ENCODE peak calls at places on chromosomes 3 and 15, in ten cellular contexts. D is DND-41, G is ovary, L is RWPE2, N is Peyer's patch, S is right atrium auricular region, X is stomach, U is body of pancreas, Z is neural progenitor cell, V is psoas muscle. T is an unnamed sample. For H3K4me1, the result is how much of the 10 kb centered on the place peaks cover.

GRCh38 chr3:149003653-149004305 is 12.4 kb downstream of the GYG1 start:
- DNase-seq in X (no peak), V (no peak), D (no peak), N (no peak), G (no peak), U (no peak), L (no peak), Z (no peak), S (no peak), T (no peak)

GRCh38 chr15:99511865-99512632 is 53.7 kb upstream of the MEF2A start:
- DNase-seq in U (no peak), N (no peak), G (no peak), V (peak), X (no peak), D (peak), L (no peak), S (peak), Z (no peak), T (no peak)

GRCh38 chr3:189144645-189145044 is 27.1 kb upstream of the TPRG1 start:
- DNase-seq in L (no peak), G (no peak), U (no peak), D (peak), V (no peak), S (no peak), N (no peak), Z (no peak), X (no peak), T (no peak)

GRCh38 chr3:104939196-104939595 is 427.5 kb upstream of the ALCAM start:
- DNase-seq in S (no peak), V (no peak), G (no peak), L (no peak), N (no peak), D (no peak), U (no peak), Z (no peak), X (no peak), T (no peak)

GRCh38 chr15:81184188-81184587 is 12.5 kb upstream of the IL16 start:
- DNase-seq in S (peak), X (no peak), L (no peak), U (no peak), Z (no peak), V (peak), G (no peak), N (no peak), D (no peak), T (no peak)

GRCh38 chr3:9064853-9065252 is 101.6 kb upstream of the RAD18 start:
- DNase-seq in X (no peak), G (no peak), U (no peak), N (no peak), Z (no peak), S (no peak), L (no peak), V (no peak), D (no peak), T (no peak)

GRCh38 chr15:73799466-73799865 is 46.3 kb upstream of the INSYN1 start:
- DNase-seq in Z (no peak), V (no peak), U (no peak), L (no peak), X (no peak), S (no peak), N (no peak), D (no peak), G (no peak), T (no peak)

GRCh38 chr15:88487176-88487795 is 19.8 kb downstream of the MRPS11 start:
- DNase-seq in U (no peak), X (no peak), S (no peak), D (no peak), Z (no peak), G (no peak), V (no peak), N (no peak), L (no peak), T (no peak)

GRCh38 chr3:12371525-12372140 is 82.8 kb downstream of the PPARG start:
- DNase-seq in Z (no peak), L (no peak), G (peak), N (no peak), D (no peak), V (no peak), U (no peak), S (no peak), X (peak), T (no peak)

GRCh38 chr3:107988464-107989156 is 102.2 kb downstream of the CD47 start:
- DNase-seq in X (peak), V (peak), D (no peak), U (peak), N (peak), S (no peak), L (peak), Z (no peak), G (peak), T (peak)

DNA sequence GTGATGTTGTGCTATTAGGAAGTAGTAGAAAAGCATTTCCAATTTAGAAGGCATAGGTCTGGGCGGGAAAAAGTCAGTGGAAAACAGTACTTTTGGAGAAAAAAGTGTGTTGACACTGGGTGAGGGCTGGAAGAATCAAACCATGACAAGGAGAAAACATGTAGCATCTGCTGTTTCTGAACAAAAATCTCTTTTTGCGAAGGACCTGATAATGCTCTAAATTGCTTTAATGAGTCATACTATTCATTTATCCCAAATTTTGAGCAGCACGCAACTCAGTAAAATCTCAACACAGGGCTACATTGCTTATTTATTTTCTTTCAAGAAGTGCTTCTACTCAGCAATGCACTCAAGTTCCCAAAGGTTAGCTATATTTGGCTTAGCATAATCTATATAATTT is 292.7 kb downstream of the DIPK2A start:
- DNase-seq in D (no peak), Z (no peak), X (no peak), S (no peak), V (no peak), N (no peak), L (no peak), G (no peak), U (no peak), T (no peak)
- H3K4me3 ChIP-seq in D (no peak), Z (no peak), X (no peak), S (no peak), V (no peak), N (no peak), L (no peak), G (no peak), U (no peak), T (no peak)

GRCh38 chr3:129314757-129315385 is 36.2 kb downstream of the HMCES start:
- DNase-seq in D (peak), Z (peak), L (no peak), U (peak), X (peak), G (peak), S (peak), N (peak), V (peak), T (peak)
- TF ChIP-seq CTCF in D (peak), Z (peak), L (peak), U (no peak), X (no peak), G (no peak), S (peak), N (no peak), V (no peak), T (peak)

GRCh38 chr3:65905648-65906211 is 133.0 kb downstream of the MAGI1 start:
- DNase-seq in G (no peak), D (no peak), Z (no peak), U (no peak), N (no peak), V (no peak), L (no peak), S (no peak), X (no peak), T (no peak)

GRCh38 chr3:65902304-65902793 is 136.4 kb downstream of the MAGI1 start:
- DNase-seq in X (peak), G (no peak), V (no peak), D (no peak), S (no peak), U (no peak), N (peak), L (peak), Z (peak), T (no peak)

GRCh38 chr3:65904016-65904415 is 134.7 kb downstream of the MAGI1 start:
- DNase-seq in D (no peak), X (no peak), S (no peak), V (no peak), N (no peak), G (no peak), U (no peak), L (no peak), Z (no peak), T (no peak)

GRCh38 chr3:65908588-65908987 is 130.1 kb downstream of the MAGI1 start:
- DNase-seq in U (no peak), G (no peak), D (no peak), S (no peak), X (no peak), L (no peak), V (no peak), N (no peak), Z (no peak), T (no peak)

GRCh38 chr3:65907232-65908130 is 131.2 kb downstream of the MAGI1 start:
- DNase-seq in D (no peak), N (no peak), G (no peak), V (no peak), X (no peak), S (no peak), U (no peak), Z (peak), L (no peak), T (no peak)
- H3K4me1 ChIP-seq in D (under half), N (under half), G (under half), V (under half), X (under half), S (under half), U (under half), Z (under half), L (under half), T (under half)

GRCh38 chr15:62440731-62441130 is 275.6 kb upstream of the C2CD4B start:
- DNase-seq in S (no peak), D (no peak), Z (no peak), L (no peak), G (no peak), V (no peak), N (no peak), U (no peak), X (no peak), T (no peak)
- H3K4me3 ChIP-seq in S (no peak), D (no peak), Z (no peak), L (no peak), G (no peak), V (no peak), N (no peak), U (no peak), X (no peak), T (no peak)

T was measured in lung.